ENCODE peak calls at places on chromosomes 13 and 19, in six cellular contexts. One of them, this sample, is unnamed.

GRCh38 chr13:90055121-90055520 is 1292.4 kb upstream of the MIR17HG start:
- DNase-seq in HEK293T: no peak
- DNase-seq in HCEC 1CT: peak
- DNase-seq in heart right ventricle: no peak
- DNase-seq in activated T-cell treated with anti-CD3 and anti-CD28 coated beads for 1 hour: no peak
- DNase-seq in GOT3: no peak
- DNase-seq in this sample: no peak

GRCh38 chr19:53308339-53308811 is 25.2 kb upstream of the ZNF845 start:
- DNase-seq in HEK293T: no peak
- DNase-seq in heart right ventricle: peak
- DNase-seq in GOT3: no peak
- DNase-seq in HCEC 1CT: no peak
- DNase-seq in activated T-cell treated with anti-CD3 and anti-CD28 coated beads for 1 hour: no peak
- DNase-seq in this sample: no peak

GRCh38 chr13:84230568-84230967 is 348.3 kb upstream of the SLITRK1 start:
- DNase-seq in GOT3: no peak
- DNase-seq in HCEC 1CT: no peak
- DNase-seq in activated T-cell treated with anti-CD3 and anti-CD28 coated beads for 1 hour: no peak
- DNase-seq in HEK293T: no peak
- DNase-seq in heart right ventricle: no peak
- DNase-seq in this sample: no peak

GRCh38 chr19:49272204-49272603 is 52.8 kb downstream of the SLC6A16 start:
- DNase-seq in HEK293T: no peak
- DNase-seq in heart right ventricle: no peak
- DNase-seq in activated T-cell treated with anti-CD3 and anti-CD28 coated beads for 1 hour: no peak
- DNase-seq in GOT3: no peak
- DNase-seq in HCEC 1CT: peak
- DNase-seq in this sample: no peak

GRCh38 chr19:30393729-30394480 is 21.7 kb downstream of the ZNF536 start:
- DNase-seq in HEK293T: no peak
- DNase-seq in GOT3: no peak
- DNase-seq in HCEC 1CT: no peak
- DNase-seq in heart right ventricle: no peak
- DNase-seq in activated T-cell treated with anti-CD3 and anti-CD28 coated beads for 1 hour: no peak
- DNase-seq in this sample: no peak

GRCh38 chr19:6220385-6221191 is 59.2 kb downstream of the MLLT1 start:
- DNase-seq in GOT3: no peak
- DNase-seq in heart right ventricle: peak
- DNase-seq in HCEC 1CT: peak
- DNase-seq in HEK293T: no peak
- DNase-seq in activated T-cell treated with anti-CD3 and anti-CD28 coated beads for 1 hour: no peak
- DNase-seq in this sample: no peak

GRCh38 chr19:34254552-34255432 is at the start of gene GARRE1:
- DNase-seq in activated T-cell treated with anti-CD3 and anti-CD28 coated beads for 1 hour: peak
- DNase-seq in HEK293T: peak
- DNase-seq in HCEC 1CT: peak
- DNase-seq in GOT3: no peak
- DNase-seq in heart right ventricle: peak
- DNase-seq in this sample: peak

GRCh38 chr19:10565028-10565566 is 713 bp downstream of the KRI1 start:
- DNase-seq in GOT3: no peak
- DNase-seq in HEK293T: peak
- DNase-seq in HCEC 1CT: peak
- DNase-seq in heart right ventricle: no peak
- DNase-seq in activated T-cell treated with anti-CD3 and anti-CD28 coated beads for 1 hour: peak
- DNase-seq in this sample: peak

GRCh38 chr13:110521946-110522345 is 39.6 kb downstream of the RAB20 start:
- DNase-seq in GOT3: no peak
- DNase-seq in HCEC 1CT: no peak
- DNase-seq in activated T-cell treated with anti-CD3 and anti-CD28 coated beads for 1 hour: no peak
- DNase-seq in heart right ventricle: no peak
- DNase-seq in HEK293T: no peak
- DNase-seq in this sample: no peak

GRCh38 chr13:46577656-46578589 is 25.0 kb downstream of the LRCH1 start:
- DNase-seq in HEK293T: no peak
- DNase-seq in HCEC 1CT: peak
- DNase-seq in GOT3: no peak
- DNase-seq in activated T-cell treated with anti-CD3 and anti-CD28 coated beads for 1 hour: no peak
- DNase-seq in heart right ventricle: no peak
- DNase-seq in this sample: no peak

GRCh38 chr19:35671818-35672217 is 5.5 kb downstream of the UPK1A start:
- DNase-seq in HEK293T: no peak
- DNase-seq in heart right ventricle: no peak
- DNase-seq in activated T-cell treated with anti-CD3 and anti-CD28 coated beads for 1 hour: no peak
- DNase-seq in GOT3: no peak
- DNase-seq in HCEC 1CT: no peak
- DNase-seq in this sample: no peak

GRCh38 chr19:13044160-13044853 is 49.0 kb downstream of the NFIX start:
- DNase-seq in GOT3: no peak
- DNase-seq in activated T-cell treated with anti-CD3 and anti-CD28 coated beads for 1 hour: peak
- DNase-seq in HCEC 1CT: peak
- DNase-seq in heart right ventricle: peak
- DNase-seq in HEK293T: no peak
- DNase-seq in this sample: no peak

GRCh38 chr19:46442808-46443450 is 14.2 kb upstream of the PNMA8C start:
- DNase-seq in HEK293T: no peak
- DNase-seq in heart right ventricle: peak
- DNase-seq in HCEC 1CT: peak
- DNase-seq in GOT3: no peak
- DNase-seq in activated T-cell treated with anti-CD3 and anti-CD28 coated beads for 1 hour: no peak
- DNase-seq in this sample: no peak

GRCh38 chr19:7831452-7831851 is 1.4 kb downstream of the EVI5L start:
- DNase-seq in heart right ventricle: no peak
- DNase-seq in activated T-cell treated with anti-CD3 and anti-CD28 coated beads for 1 hour: no peak
- DNase-seq in HCEC 1CT: peak
- DNase-seq in HEK293T: peak
- DNase-seq in GOT3: no peak
- DNase-seq in this sample: no peak

GRCh38 chr13:34900288-34900739 is 41.8 kb upstream of the NBEA start:
- DNase-seq in HEK293T: no peak
- DNase-seq in activated T-cell treated with anti-CD3 and anti-CD28 coated beads for 1 hour: no peak
- DNase-seq in GOT3: no peak
- DNase-seq in HCEC 1CT: no peak
- DNase-seq in heart right ventricle: no peak
- DNase-seq in this sample: no peak

GRCh38 chr19:18445252-18445948 is 7.5 kb upstream of the ISYNA1 start:
- DNase-seq in HEK293T: no peak
- DNase-seq in HCEC 1CT: no peak
- DNase-seq in heart right ventricle: no peak
- DNase-seq in GOT3: no peak
- DNase-seq in activated T-cell treated with anti-CD3 and anti-CD28 coated beads for 1 hour: no peak
- DNase-seq in this sample: no peak

GRCh38 chr13:94121686-94122085 is 357.8 kb downstream of the DCT start:
- DNase-seq in HEK293T: no peak
- DNase-seq in activated T-cell treated with anti-CD3 and anti-CD28 coated beads for 1 hour: no peak
- DNase-seq in GOT3: no peak
- DNase-seq in heart right ventricle: no peak
- DNase-seq in HCEC 1CT: peak
- DNase-seq in this sample: no peak

GRCh38 chr19:38945562-38946228 is 15.0 kb downstream of the MRPS12 start:
- DNase-seq in GOT3: no peak
- DNase-seq in activated T-cell treated with anti-CD3 and anti-CD28 coated beads for 1 hour: no peak
- DNase-seq in HEK293T: no peak
- DNase-seq in HCEC 1CT: no peak
- DNase-seq in heart right ventricle: no peak
- DNase-seq in this sample: no peak

GRCh38 chr13:108037348-108037747 is 178.0 kb downstream of the LIG4 start:
- DNase-seq in HEK293T: no peak
- DNase-seq in GOT3: no peak
- DNase-seq in activated T-cell treated with anti-CD3 and anti-CD28 coated beads for 1 hour: no peak
- DNase-seq in HCEC 1CT: no peak
- DNase-seq in heart right ventricle: no peak
- DNase-seq in this sample: no peak

GRCh38 chr13:40172149-40172591 is 494.3 kb downstream of the FOXO1 start:
- DNase-seq in HEK293T: no peak
- DNase-seq in GOT3: no peak
- DNase-seq in activated T-cell treated with anti-CD3 and anti-CD28 coated beads for 1 hour: no peak
- DNase-seq in HCEC 1CT: no peak
- DNase-seq in heart right ventricle: no peak
- DNase-seq in this sample: no peak

GRCh38 chr19:49441210-49441959 is at the start of gene SLC17A7:
- DNase-seq in GOT3: no peak
- DNase-seq in HEK293T: peak
- DNase-seq in heart right ventricle: peak
- DNase-seq in activated T-cell treated with anti-CD3 and anti-CD28 coated beads for 1 hour: no peak
- DNase-seq in HCEC 1CT: no peak
- DNase-seq in this sample: no peak

GRCh38 chr13:63403726-63404125 is 1988.1 kb upstream of the PCDH20 start:
- DNase-seq in heart right ventricle: no peak
- DNase-seq in HCEC 1CT: no peak
- DNase-seq in HEK293T: no peak
- DNase-seq in GOT3: no peak
- DNase-seq in activated T-cell treated with anti-CD3 and anti-CD28 coated beads for 1 hour: no peak
- DNase-seq in this sample: no peak

GRCh38 chr19:18231775-18232174 is 5.5 kb upstream of the PDE4C start:
- DNase-seq in GOT3: no peak
- DNase-seq in activated T-cell treated with anti-CD3 and anti-CD28 coated beads for 1 hour: no peak
- DNase-seq in heart right ventricle: no peak
- DNase-seq in HCEC 1CT: no peak
- DNase-seq in HEK293T: no peak
- DNase-seq in this sample: no peak

GRCh38 chr19:2952953-2953481 is 8.2 kb upstream of the ZNF77 start:
- DNase-seq in HEK293T: no peak
- DNase-seq in GOT3: no peak
- DNase-seq in heart right ventricle: no peak
- DNase-seq in HCEC 1CT: no peak
- DNase-seq in activated T-cell treated with anti-CD3 and anti-CD28 coated beads for 1 hour: no peak
- DNase-seq in this sample: no peak

GRCh38 chr19:33778089-33778791 is 18.4 kb upstream of the KCTD15 start:
- DNase-seq in heart right ventricle: peak
- DNase-seq in activated T-cell treated with anti-CD3 and anti-CD28 coated beads for 1 hour: peak
- DNase-seq in HCEC 1CT: peak
- DNase-seq in GOT3: peak
- DNase-seq in HEK293T: peak
- DNase-seq in this sample: peak

GRCh38 chr19:2611483-2612464 is 90.7 kb downstream of the GNG7 start:
- DNase-seq in HEK293T: no peak
- DNase-seq in HCEC 1CT: no peak
- DNase-seq in heart right ventricle: no peak
- DNase-seq in activated T-cell treated with anti-CD3 and anti-CD28 coated beads for 1 hour: no peak
- DNase-seq in GOT3: no peak
- DNase-seq in this sample: no peak

GRCh38 chr19:13118424-13119193 is 545 bp downstream of the NACC1 start:
- DNase-seq in GOT3: no peak
- DNase-seq in heart right ventricle: peak
- DNase-seq in HCEC 1CT: no peak
- DNase-seq in HEK293T: peak
- DNase-seq in activated T-cell treated with anti-CD3 and anti-CD28 coated beads for 1 hour: no peak
- DNase-seq in this sample: no peak

GRCh38 chr19:32164384-32164992 is 180.9 kb upstream of the ZNF507 start:
- DNase-seq in heart right ventricle: no peak
- DNase-seq in HCEC 1CT: no peak
- DNase-seq in HEK293T: no peak
- DNase-seq in activated T-cell treated with anti-CD3 and anti-CD28 coated beads for 1 hour: no peak
- DNase-seq in GOT3: no peak
- DNase-seq in this sample: no peak

GRCh38 chr19:1744133-1744665 is 9.1 kb upstream of the ONECUT3 start:
- DNase-seq in GOT3: no peak
- DNase-seq in HCEC 1CT: no peak
- DNase-seq in HEK293T: no peak
- DNase-seq in heart right ventricle: no peak
- DNase-seq in activated T-cell treated with anti-CD3 and anti-CD28 coated beads for 1 hour: no peak
- DNase-seq in this sample: no peak

GRCh38 chr13:76864259-76864658 is 21.9 kb downstream of the KCTD12 start:
- DNase-seq in GOT3: no peak
- DNase-seq in HEK293T: no peak
- DNase-seq in heart right ventricle: no peak
- DNase-seq in activated T-cell treated with anti-CD3 and anti-CD28 coated beads for 1 hour: no peak
- DNase-seq in HCEC 1CT: no peak
- DNase-seq in this sample: no peak

GRCh38 chr19:1011831-1012333 is 9.0 kb downstream of the TMEM259 start:
- DNase-seq in GOT3: no peak
- DNase-seq in activated T-cell treated with anti-CD3 and anti-CD28 coated beads for 1 hour: no peak
- DNase-seq in HEK293T: no peak
- DNase-seq in heart right ventricle: no peak
- DNase-seq in HCEC 1CT: no peak
- DNase-seq in this sample: no peak

GRCh38 chr19:53915000-53915399 is 5.9 kb downstream of the CACNG7 start:
- DNase-seq in HEK293T: peak
- DNase-seq in activated T-cell treated with anti-CD3 and anti-CD28 coated beads for 1 hour: no peak
- DNase-seq in heart right ventricle: no peak
- DNase-seq in HCEC 1CT: no peak
- DNase-seq in GOT3: no peak
- DNase-seq in this sample: no peak

GRCh38 chr19:18858906-18859646 is 27.3 kb downstream of the UPF1 start:
- DNase-seq in GOT3: no peak
- DNase-seq in heart right ventricle: no peak
- DNase-seq in HCEC 1CT: no peak
- DNase-seq in activated T-cell treated with anti-CD3 and anti-CD28 coated beads for 1 hour: no peak
- DNase-seq in HEK293T: no peak
- DNase-seq in this sample: no peak

This sample was measured in T follicular helper cell.